ENCODE peak calls at places on chromosomes 2 and 18, in five cellular contexts. K is endothelial cell of umbilical vein, W is A549, X is HepG2, L is GM12878. J is an unnamed sample.

GRCh38 chr2:233745073-233745755 is 14.9 kb upstream of the UGT1A1 start:
- DNase-seq in L (no peak), W (peak), X (peak), K (no peak), J (no peak)

GRCh38 chr2:160309585-160309984 is 109.5 kb upstream of the ITGB6 start:
- DNase-seq in L (no peak), W (no peak), X (no peak), K (no peak), J (no peak)

GRCh38 chr18:13112982-13113381 is 105.6 kb upstream of the LDLRAD4 start:
- DNase-seq in K (peak), L (no peak), W (no peak), X (peak), J (peak)

GRCh38 chr2:202036601-202037037 is 3.0 kb downstream of the FZD7 start:
- DNase-seq in L (no peak), K (no peak), X (no peak), W (no peak), J (no peak)

GRCh38 chr18:51110073-51110797 is 80.2 kb downstream of the SMAD4 start:
- DNase-seq in W (peak), K (peak), X (peak), L (no peak), J (peak)

GRCh38 chr2:226716126-226716525 is 83.5 kb downstream of the IRS1 start:
- DNase-seq in K (no peak), L (no peak), X (no peak), W (no peak), J (no peak)

GRCh38 chr2:70557171-70557838 is 3.7 kb upstream of the TGFA start:
- DNase-seq in L (no peak), W (no peak), X (peak), K (no peak), J (no peak)

GRCh38 chr18:39960545-39960944 is 1994.5 kb upstream of the PIK3C3 start:
- DNase-seq in K (no peak), X (no peak), L (no peak), W (no peak), J (no peak)

GRCh38 chr2:109330056-109330455 is 201.1 kb downstream of the SH3RF3 start:
- DNase-seq in X (no peak), W (no peak), L (no peak), K (no peak), J (no peak)

GRCh38 chr2:44838116-44838790 is 103.2 kb upstream of the SIX3 start:
- DNase-seq in X (no peak), K (no peak), L (no peak), W (no peak), J (no peak)

GRCh38 chr2:85585781-85586105 is 1.5 kb downstream of the VAMP5 start:
- DNase-seq in K (peak), L (no peak), X (no peak), W (no peak), J (no peak)

GRCh38 chr2:219392754-219393153 is 5.0 kb upstream of the DNPEP start:
- DNase-seq in X (no peak), W (no peak), L (no peak), K (no peak), J (no peak)

GRCh38 chr18:69956655-69957054 is 9.0 kb upstream of the CD226 start:
- DNase-seq in K (peak), X (no peak), L (no peak), W (no peak), J (no peak)

GRCh38 chr18:31447530-31448191 is at the start of gene DSG3:
- DNase-seq in X (no peak), L (no peak), K (no peak), W (no peak), J (no peak)

GRCh38 chr18:27040796-27041195 is 144.3 kb downstream of the CHST9 start:
- DNase-seq in L (no peak), W (no peak), K (no peak), X (no peak), J (no peak)

GRCh38 chr2:10325278-10326145 is 22.8 kb downstream of the HPCAL1 start:
- DNase-seq in L (no peak), X (peak), W (no peak), K (no peak), J (no peak)

GRCh38 chr2:204027105-204027504 is 90.5 kb downstream of the ICOS start:
- DNase-seq in K (peak), L (no peak), X (no peak), W (no peak), J (no peak)

GRCh38 chr2:106163948-106164580 is 30.0 kb downstream of the UXS1 start:
- DNase-seq in K (no peak), L (no peak), X (no peak), W (no peak), J (no peak)

GRCh38 chr18:77807650-77808049 is 558.0 kb downstream of the GALR1 start:
- DNase-seq in W (no peak), X (no peak), L (no peak), K (no peak), J (no peak)

GRCh38 chr2:135490381-135490780 is 40.6 kb downstream of the ZRANB3 start:
- DNase-seq in L (no peak), K (no peak), W (no peak), X (no peak), J (no peak)

GRCh38 chr18:24168496-24168895 is 29.6 kb downstream of the CABYR start:
- DNase-seq in L (no peak), X (no peak), W (no peak), K (no peak), J (no peak)

GRCh38 chr18:31250902-31251301 is 67.1 kb upstream of the DSG1 start:
- DNase-seq in W (no peak), K (no peak), X (no peak), L (no peak), J (no peak)

GRCh38 chr2:236576053-236576452 is 6.4 kb downstream of the ACKR3 start:
- DNase-seq in K (peak), W (no peak), X (no peak), L (no peak), J (no peak)

GRCh38 chr2:37454851-37455762 is 110.7 kb downstream of the QPCT start:
- DNase-seq in K (peak), W (no peak), L (no peak), X (no peak), J (no peak)

GRCh38 chr2:236998250-236998649 is 87.4 kb upstream of the COPS8 start:
- DNase-seq in X (no peak), K (peak), L (no peak), W (no peak), J (no peak)

GRCh38 chr2:48006094-48006493 is 99.8 kb upstream of the FBXO11 start:
- DNase-seq in X (no peak), L (no peak), W (no peak), K (no peak), J (no peak)

GRCh38 chr18:21612125-21613100 is at the start of gene SNRPD1:
- DNase-seq in K (peak), W (peak), X (peak), L (peak), J (peak)

GRCh38 chr2:101012706-101013181 is 10.7 kb downstream of the RPL31 start:
- DNase-seq in K (peak), W (no peak), X (peak), L (no peak), J (peak)

GRCh38 chr2:28821295-28821958 is 10.8 kb downstream of the SPDYA start:
- DNase-seq in L (peak), X (peak), W (peak), K (peak), J (peak)
- TF ChIP-seq MYC in L (no peak), X (no peak), W (no peak), K (no peak), J (no peak)

DNA sequence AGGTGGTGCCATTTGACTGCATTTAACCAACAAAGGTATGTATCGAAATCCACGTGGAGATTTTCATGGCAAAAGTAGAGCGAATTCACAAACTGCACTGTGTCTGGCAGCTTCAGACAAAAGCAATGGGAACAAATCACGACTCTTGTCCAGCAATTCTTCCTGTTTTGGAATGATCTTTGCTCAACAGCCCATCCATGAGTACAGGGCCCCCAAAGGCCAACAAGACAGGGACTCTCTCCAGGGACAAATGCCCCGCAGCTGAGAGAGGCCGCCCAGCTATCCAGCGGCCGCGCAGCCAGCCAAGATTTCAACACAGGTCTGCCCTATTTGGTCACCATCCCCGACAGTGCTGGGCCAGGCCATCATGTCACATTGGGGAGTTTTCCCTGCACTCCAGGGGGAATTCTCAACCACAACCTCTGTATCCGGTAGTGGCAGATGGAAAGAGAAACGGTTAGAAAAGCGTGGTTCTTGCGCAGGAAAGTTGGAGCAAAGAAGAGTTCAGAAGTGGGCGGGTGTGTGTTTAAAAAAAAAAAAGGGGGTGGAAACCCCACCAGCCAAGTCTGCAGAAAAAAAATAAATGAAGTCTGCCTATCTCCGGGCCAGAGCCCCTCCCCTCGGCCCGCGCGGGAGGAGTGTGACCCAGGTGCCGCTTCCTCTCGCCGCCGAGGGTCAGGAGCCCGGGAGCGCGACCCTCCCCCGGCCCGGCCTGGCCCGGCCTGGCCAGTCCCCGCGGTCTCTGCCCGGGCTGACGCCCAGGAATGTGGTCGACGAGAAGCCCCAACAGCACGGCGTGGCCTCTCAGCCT is at the start of gene GYPC:
- DNase-seq in K (no peak), W (no peak), X (no peak), L (no peak), J (peak)
- TF ChIP-seq POLR2A in K (no peak), W (no peak), X (no peak), L (no peak), J (peak)

DNA sequence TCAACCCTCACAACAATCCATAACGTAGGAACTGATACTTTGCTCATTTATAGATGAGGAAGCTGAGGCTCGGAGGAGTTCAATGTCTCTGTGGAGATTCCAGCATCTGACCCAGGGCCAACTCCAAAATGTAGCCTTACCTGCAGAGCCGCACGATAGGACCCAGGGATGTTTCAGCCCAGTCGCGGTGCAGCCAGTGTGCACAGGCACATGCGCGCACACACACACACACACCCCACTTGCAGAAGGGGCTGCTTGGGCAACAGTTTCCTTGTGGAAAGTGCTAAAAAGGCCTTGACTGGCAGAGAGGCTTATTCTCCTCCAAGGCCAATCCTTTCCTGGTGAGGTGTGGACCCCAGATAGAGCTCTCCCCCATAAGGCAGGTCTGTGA is 101.7 kb downstream of the ZFP36L2 start:
- DNase-seq in L (no peak), X (no peak), W (no peak), K (no peak), J (no peak)
- TF ChIP-seq MYC in L (no peak), X (no peak), W (no peak), K (no peak), J (no peak)

GRCh38 chr2:54115284-54116137 is at the start of gene ACYP2:
- DNase-seq in X (peak), K (peak), L (peak), W (peak), J (peak)
- TF ChIP-seq POLR2A in X (peak), K (no peak), L (peak), W (peak), J (peak)

DNA sequence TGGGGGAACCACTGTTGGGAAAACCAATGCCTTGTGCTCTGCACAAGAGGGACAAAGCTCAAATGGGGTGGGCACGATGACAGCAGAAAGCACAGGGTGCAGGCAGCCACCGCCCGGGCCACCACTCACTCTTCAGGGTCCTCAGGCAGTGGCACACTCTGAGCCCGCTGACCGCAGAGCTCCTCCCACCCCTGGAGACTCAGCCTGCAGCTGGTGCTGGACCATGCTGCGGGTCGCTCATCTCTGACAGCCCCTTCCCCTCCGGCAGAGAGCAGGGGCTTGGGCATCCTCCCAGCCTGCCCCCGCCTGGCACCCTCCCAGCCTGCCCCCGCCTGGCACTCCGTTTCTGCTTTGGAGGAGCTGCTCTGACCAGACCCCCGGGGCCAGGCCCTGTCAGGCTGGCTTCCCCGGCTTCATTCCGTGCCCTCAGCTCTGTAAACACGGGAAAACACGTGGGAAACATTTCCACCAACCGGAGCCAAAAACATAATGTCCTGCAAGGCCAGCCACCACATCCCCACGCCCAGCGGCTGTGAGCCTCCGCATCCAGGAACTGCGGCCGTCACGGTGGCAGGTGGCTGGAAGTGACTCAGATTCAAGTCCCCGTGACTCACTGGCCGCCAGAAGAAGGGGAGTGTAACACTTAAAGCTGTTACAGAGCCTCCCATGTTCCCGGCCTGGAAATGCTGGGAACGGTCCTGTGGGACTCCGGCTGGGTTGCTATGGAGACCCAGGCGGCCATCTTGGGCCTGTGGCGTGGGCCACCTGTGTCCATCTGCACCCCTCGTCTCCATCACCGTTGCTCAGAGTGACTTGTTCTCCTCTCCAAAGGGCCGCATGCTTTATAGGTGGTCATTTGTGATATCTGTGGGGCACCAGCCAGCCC is 6.8 kb upstream of the SNED1 start:
- DNase-seq in W (peak), L (no peak), X (peak), K (peak), J (peak)
- TF ChIP-seq MYC in W (no peak), L (no peak), X (no peak), K (no peak), J (peak)